ENCODE peak calls at places on chromosomes 3 and 15, in six cellular contexts. C is GM23338, R is neuronal stem cell, H is A549, E is endothelial cell of umbilical vein, F is fibroblast of lung. A is an unnamed sample.

GRCh38 chr3:139534992-139535879 is 4.3 kb downstream of the RBP1 start:
- DNase-seq in H (no peak), E (peak), C (no peak), F (peak), R (no peak), A (no peak)

GRCh38 chr3:184911570-184911969 is 99.6 kb downstream of the VPS8 start:
- DNase-seq in R (no peak), C (peak), F (no peak), H (no peak), E (no peak), A (no peak)

GRCh38 chr15:45225506-45226273 is 26.3 kb upstream of the SLC28A2 start:
- DNase-seq in C (peak), R (no peak), E (no peak), F (no peak), H (no peak), A (no peak)

GRCh38 chr15:82830427-82831173 is 21.2 kb downstream of the WHAMM start:
- DNase-seq in R (no peak), H (no peak), E (no peak), F (no peak), C (no peak), A (no peak)

GRCh38 chr3:159928692-159929091 is 59.9 kb upstream of the IL12A start:
- DNase-seq in F (peak), H (peak), E (peak), C (no peak), R (no peak), A (no peak)

GRCh38 chr3:27976933-27977332 is 254.8 kb upstream of the EOMES start:
- DNase-seq in F (peak), C (no peak), E (no peak), H (no peak), R (no peak), A (no peak)

GRCh38 chr3:190534386-190534785 is 20.5 kb downstream of the IL1RAP start:
- DNase-seq in C (no peak), F (peak), R (no peak), H (no peak), E (peak), A (no peak)

GRCh38 chr15:41150279-41150678 is 34.2 kb upstream of the INO80 start:
- DNase-seq in F (no peak), C (no peak), R (no peak), H (no peak), E (no peak), A (no peak)

GRCh38 chr3:156648086-156648485 is 26.3 kb upstream of the TIPARP start:
- DNase-seq in R (no peak), E (no peak), C (no peak), F (peak), H (no peak), A (no peak)

GRCh38 chr15:59616390-59616789 is 4.8 kb downstream of the GCNT3 start:
- DNase-seq in C (peak), H (no peak), R (no peak), F (no peak), E (no peak), A (no peak)

GRCh38 chr15:63872759-63873510 is 39.2 kb upstream of the HERC1 start:
- DNase-seq in C (no peak), H (no peak), F (peak), E (peak), R (no peak), A (no peak)

GRCh38 chr3:43144811-43145490 is 39.1 kb upstream of the POMGNT2 start:
- DNase-seq in E (peak), H (no peak), R (no peak), C (peak), F (peak), A (no peak)

GRCh38 chr3:193732391-193732790 is 139.4 kb downstream of the OPA1 start:
- DNase-seq in F (peak), R (no peak), C (no peak), E (no peak), H (peak), A (no peak)

GRCh38 chr3:48397767-48398681 is 26.0 kb downstream of the FBXW12 start:
- DNase-seq in H (no peak), E (no peak), C (no peak), R (no peak), F (no peak), A (no peak)

GRCh38 chr3:112560330-112560729 is 1.4 kb downstream of the ATG3 start:
- DNase-seq in F (no peak), C (no peak), R (no peak), H (no peak), E (no peak), A (no peak)

GRCh38 chr15:92074646-92075045 is 221.1 kb downstream of the SLCO3A1 start:
- DNase-seq in H (no peak), E (no peak), R (no peak), C (no peak), F (peak), A (no peak)

GRCh38 chr15:78527325-78527724 is 12.9 kb upstream of the PSMA4 start:
- DNase-seq in F (no peak), C (no peak), R (no peak), E (no peak), H (no peak), A (peak)

GRCh38 chr3:47455806-47456452 is 19.8 kb downstream of the SCAP start:
- DNase-seq in H (no peak), C (no peak), R (no peak), E (no peak), F (no peak), A (no peak)

GRCh38 chr3:4736284-4736861 is 242.9 kb upstream of the BHLHE40 start:
- DNase-seq in E (peak), F (peak), R (no peak), H (no peak), C (no peak), A (no peak)

GRCh38 chr3:97658670-97659285 is 105.8 kb upstream of the ARL6 start:
- DNase-seq in E (peak), H (peak), C (peak), R (peak), F (peak), A (peak)

GRCh38 chr3:69558912-69559311 is 173.0 kb upstream of the FRMD4B start:
- DNase-seq in E (peak), F (no peak), C (no peak), R (no peak), H (no peak), A (no peak)

GRCh38 chr3:71080517-71081083 is 502.9 kb downstream of the FOXP1 start:
- DNase-seq in H (no peak), F (no peak), R (no peak), E (no peak), C (no peak), A (no peak)

GRCh38 chr15:77369168-77369567 is 50.7 kb downstream of the PEAK1 start:
- DNase-seq in E (no peak), C (no peak), R (no peak), F (peak), H (no peak), A (no peak)

GRCh38 chr3:104909188-104909587 is 457.5 kb upstream of the ALCAM start:
- DNase-seq in F (peak), R (no peak), E (peak), C (no peak), H (no peak), A (no peak)

GRCh38 chr3:115986555-115987207 is 363.4 kb downstream of the GAP43 start:
- DNase-seq in F (peak), C (peak), H (peak), E (no peak), R (no peak), A (no peak)

GRCh38 chr3:56839784-56840724 is 38.3 kb upstream of the ARHGEF3 start:
- DNase-seq in E (no peak), H (peak), C (no peak), F (peak), R (no peak), A (no peak)

GRCh38 chr15:43553021-43553420 is 35.6 kb downstream of the MAP1A start:
- DNase-seq in R (no peak), F (no peak), E (no peak), H (no peak), C (no peak), A (no peak)

GRCh38 chr15:69701198-69701597 is 248.6 kb downstream of the RPLP1 start:
- DNase-seq in E (no peak), C (no peak), R (no peak), H (no peak), F (no peak), A (no peak)

GRCh38 chr3:138898301-138898700 is 48.6 kb downstream of the FOXL2 start:
- DNase-seq in C (no peak), R (no peak), E (peak), F (peak), H (no peak), A (no peak)

GRCh38 chr3:158668506-158668905 is 3.9 kb downstream of the LXN start:
- DNase-seq in C (no peak), E (peak), F (peak), R (no peak), H (no peak), A (no peak)

GRCh38 chr3:128946411-128946810 is 47.5 kb downstream of the CFAP92 start:
- DNase-seq in C (no peak), E (no peak), R (no peak), H (no peak), F (peak), A (no peak)

GRCh38 chr3:38805765-38806386 is 10.1 kb downstream of the SCN10A start:
- DNase-seq in H (peak), F (peak), C (peak), R (peak), E (peak), A (peak)

GRCh38 chr15:39075311-39075710 is 505.6 kb upstream of the THBS1 start:
- DNase-seq in R (no peak), H (no peak), E (no peak), F (peak), C (no peak), A (no peak)

GRCh38 chr15:39077998-39078397 is 502.9 kb upstream of the THBS1 start:
- DNase-seq in F (no peak), E (no peak), R (no peak), H (no peak), C (no peak), A (no peak)

GRCh38 chr15:39083213-39083612 is 497.7 kb upstream of the THBS1 start:
- DNase-seq in H (no peak), F (peak), C (no peak), R (no peak), E (no peak), A (no peak)

GRCh38 chr15:39075756-39076341 is 505.0 kb upstream of the THBS1 start:
- DNase-seq in R (no peak), H (no peak), C (no peak), E (no peak), F (peak), A (no peak)

DNA sequence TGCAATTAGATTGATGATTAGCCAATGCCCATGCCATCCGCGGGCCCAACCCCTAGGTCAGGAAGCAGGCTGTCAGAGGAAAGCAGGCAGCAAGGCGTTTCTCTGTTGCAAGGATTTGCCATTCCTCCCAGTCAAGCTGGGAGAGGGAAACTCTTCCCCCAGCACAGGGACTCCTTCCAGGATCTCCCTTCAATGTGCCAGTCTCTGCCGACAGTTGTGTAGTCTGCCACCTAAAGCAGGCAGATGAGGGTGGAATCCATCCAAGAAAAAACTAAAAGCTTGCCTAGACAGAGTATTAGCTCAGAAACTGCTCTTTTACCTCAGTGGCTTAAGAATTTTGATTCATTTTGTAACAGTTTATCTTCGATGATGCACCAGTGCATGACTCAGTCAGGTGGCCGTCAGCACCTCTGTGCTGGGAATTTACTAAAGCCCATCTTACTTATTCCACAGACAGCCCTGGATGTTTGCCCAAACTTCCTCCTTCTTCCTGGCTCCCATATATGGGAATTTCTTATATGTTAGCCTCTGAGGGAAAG is 501.5 kb upstream of the THBS1 start:
- DNase-seq in F (peak), R (no peak), E (peak), H (peak), C (no peak), A (no peak)
- H3K4me2 ChIP-seq in F (no peak), R (no peak), E (no peak), H (peak), C (no peak), A (no peak)

DNA sequence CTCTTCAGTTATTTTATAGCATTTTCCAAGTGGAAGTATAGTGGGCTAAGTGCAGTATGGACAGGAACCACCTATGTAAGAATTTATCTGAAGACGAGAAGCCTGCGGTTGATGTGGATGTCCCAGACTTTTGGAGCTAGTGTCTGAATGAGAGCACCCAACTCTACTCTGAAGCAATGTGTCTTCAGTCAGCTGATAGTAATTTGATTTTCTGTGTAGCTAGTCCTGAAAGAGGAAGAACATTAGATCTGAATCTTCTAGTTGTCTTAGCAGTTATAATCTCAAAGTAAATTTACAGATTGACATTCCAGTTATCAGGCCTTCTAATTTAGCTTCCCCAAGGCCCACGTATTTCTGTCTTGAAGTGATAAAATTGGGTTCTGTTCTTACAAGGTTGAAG is 1.4 kb downstream of the TCAIM start:
- DNase-seq in E (no peak), C (no peak), F (no peak), R (no peak), H (no peak), A (no peak)
- H3K27ac ChIP-seq in E (no peak), C (no peak), F (no peak), R (no peak), H (no peak), A (no peak)

GRCh38 chr3:9238727-9239295 is 10.6 kb downstream of the SRGAP3 start:
- DNase-seq in H (no peak), E (no peak), R (no peak), C (no peak), F (no peak), A (no peak)
- H3K4me3 ChIP-seq in H (no peak), E (no peak), R (no peak), C (no peak), F (no peak), A (no peak)

GRCh38 chr3:30355622-30356021 is 250.8 kb upstream of the TGFBR2 start:
- DNase-seq in R (no peak), F (peak), E (no peak), H (no peak), C (no peak), A (no peak)

GRCh38 chr3:30354513-30354912 is 251.9 kb upstream of the TGFBR2 start:
- DNase-seq in R (no peak), H (no peak), C (no peak), F (no peak), E (no peak), A (no peak)

GRCh38 chr3:30352919-30353318 is 253.5 kb upstream of the TGFBR2 start:
- DNase-seq in E (peak), F (no peak), C (no peak), R (no peak), H (no peak), A (no peak)

GRCh38 chr3:30353711-30354467 is 252.5 kb upstream of the TGFBR2 start:
- DNase-seq in E (no peak), R (no peak), H (no peak), C (no peak), F (no peak), A (peak)

GRCh38 chr3:30354972-30355371 is 251.4 kb upstream of the TGFBR2 start:
- DNase-seq in F (no peak), C (no peak), E (peak), R (no peak), H (no peak), A (no peak)
- H3K4me2 ChIP-seq in F (no peak), C (no peak), E (no peak), R (no peak), H (peak), A (no peak)

GRCh38 chr15:67199391-67199790 is 55.1 kb downstream of the AAGAB start:
- DNase-seq in E (no peak), H (no peak), R (no peak), C (no peak), F (peak), A (no peak)

GRCh38 chr15:67201136-67201535 is 53.3 kb downstream of the AAGAB start:
- DNase-seq in H (no peak), F (peak), E (no peak), R (peak), C (no peak), A (no peak)

GRCh38 chr15:67198157-67198754 is 56.2 kb downstream of the AAGAB start:
- DNase-seq in H (no peak), C (no peak), F (no peak), R (no peak), E (no peak), A (no peak)

GRCh38 chr15:67202091-67202490 is 52.4 kb downstream of the AAGAB start:
- DNase-seq in C (no peak), F (no peak), E (no peak), H (no peak), R (no peak), A (no peak)

DNA sequence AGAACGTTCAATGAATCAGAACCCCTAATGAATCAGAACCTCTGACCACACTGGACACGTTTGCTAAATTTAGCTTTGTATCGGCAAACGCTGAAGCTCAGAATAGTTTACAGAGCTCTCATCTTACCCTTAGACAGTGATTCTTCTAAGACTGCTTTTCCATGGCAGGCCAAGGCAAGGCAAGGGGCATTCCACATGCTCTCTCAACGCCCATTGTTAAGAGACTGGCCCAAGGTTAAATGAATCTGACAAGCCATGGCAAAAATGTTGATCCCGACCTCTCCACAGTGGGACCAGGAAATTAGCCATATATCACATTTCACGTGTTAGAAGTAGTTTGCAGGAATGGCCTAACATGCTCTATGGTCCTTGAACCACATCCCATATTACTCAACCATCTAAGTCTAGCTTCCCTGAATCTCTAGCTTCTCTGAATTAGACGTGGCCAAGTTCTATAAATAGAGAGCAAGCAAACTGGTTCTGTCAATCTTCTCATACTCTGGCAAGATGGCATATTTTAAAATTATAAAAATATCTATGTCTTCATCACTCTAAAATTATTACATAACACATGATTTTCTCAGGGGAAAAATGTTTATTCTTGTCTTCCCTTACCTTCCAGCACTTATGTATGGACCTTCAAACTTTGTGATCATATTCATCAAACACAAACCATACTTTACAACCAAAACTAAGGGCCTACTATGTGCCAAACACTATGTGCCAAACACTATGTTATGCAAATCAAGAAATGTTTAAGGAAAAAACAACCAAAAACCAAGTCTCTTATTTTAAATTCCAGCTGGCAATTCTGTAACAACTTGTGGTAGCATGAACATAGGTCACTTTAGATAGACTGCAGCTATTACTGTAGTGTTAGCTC is 54.3 kb downstream of the AAGAB start:
- DNase-seq in R (no peak), C (no peak), E (no peak), F (peak), H (no peak), A (no peak)
- H3K27ac ChIP-seq in R (no peak), C (no peak), E (no peak), F (no peak), H (no peak), A (no peak)

GRCh38 chr3:149967067-149967685 is 3.5 kb downstream of the PFN2 start:
- DNase-seq in R (peak), E (peak), H (peak), F (peak), C (peak), A (peak)
- H3K4me3 ChIP-seq in R (no peak), E (no peak), H (no peak), F (peak), C (peak), A (no peak)

GRCh38 chr15:60827492-60827891 is 348.6 kb upstream of the ICE2 start:
- DNase-seq in R (no peak), E (no peak), H (no peak), F (no peak), C (no peak), A (no peak)

GRCh38 chr15:60821462-60822061 is 342.6 kb upstream of the ICE2 start:
- DNase-seq in E (no peak), C (no peak), R (no peak), H (no peak), F (no peak), A (no peak)

GRCh38 chr15:60819860-60820259 is 340.9 kb upstream of the ICE2 start:
- DNase-seq in C (no peak), R (no peak), F (no peak), H (no peak), E (no peak), A (no peak)

DNA sequence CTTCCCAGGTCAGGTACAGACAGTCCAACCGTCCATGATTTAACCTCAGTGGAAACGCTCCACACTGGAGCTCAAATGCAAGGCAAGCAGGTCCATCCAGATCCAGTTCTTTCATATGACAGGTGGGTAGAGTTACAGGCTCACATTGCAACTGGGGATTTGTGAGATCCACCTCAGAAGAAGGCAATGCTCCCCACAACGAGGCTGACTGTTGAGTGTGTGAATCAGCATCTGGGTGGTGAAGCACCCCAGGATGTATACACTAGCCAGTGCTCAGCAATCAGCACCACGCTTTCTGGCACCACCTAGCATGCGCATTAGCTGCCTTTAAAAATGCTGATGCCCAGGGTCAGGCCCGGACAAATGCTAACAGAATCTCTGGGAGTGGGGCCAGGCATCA is 343.5 kb upstream of the ICE2 start:
- DNase-seq in C (no peak), E (no peak), F (no peak), R (no peak), H (no peak), A (no peak)
- H3K4me2 ChIP-seq in C (peak), E (no peak), F (no peak), R (no peak), H (no peak), A (no peak)

GRCh38 chr15:100923076-100923475 is 3.9 kb downstream of the LRRK1 start:
- DNase-seq in R (no peak), C (no peak), F (no peak), E (no peak), H (no peak), A (peak)
- H3K27ac ChIP-seq in R (no peak), C (no peak), F (no peak), E (no peak), H (no peak), A (peak)